ENCODE peak calls at places on chromosomes 12 and 14, in eight cellular contexts. W is GM13976, N is dorsolateral prefrontal cortex, G is RPMI7951, L is COR-L47, F is AG08395, O is NCI-H345, A is breast epithelium. S is an unnamed sample.

GRCh38 chr14:23359722-23360447 is 5.1 kb downstream of the EFS start:
- DNase-seq in W (no peak), N (no peak), G (no peak), L (no peak), F (no peak), O (no peak), A (no peak), S (no peak)

GRCh38 chr12:104477812-104478388 is 21.2 kb downstream of the CHST11 start:
- DNase-seq in W (no peak), N (no peak), G (no peak), L (no peak), F (no peak), O (no peak), A (no peak), S (no peak)

GRCh38 chr12:57416039-57416996 is 14.5 kb downstream of the R3HDM2 start:
- DNase-seq in W (no peak), N (no peak), G (peak), L (no peak), F (peak), O (no peak), A (no peak), S (peak)

GRCh38 chr14:34258318-34258717 is 203.7 kb downstream of the SPTSSA start:
- DNase-seq in W (no peak), N (no peak), G (peak), L (no peak), F (no peak), O (no peak), A (no peak), S (peak)

GRCh38 chr12:130826151-130826801 is 12.8 kb downstream of the STX2 start:
- DNase-seq in W (peak), N (no peak), G (no peak), L (no peak), F (peak), O (peak), A (no peak), S (no peak)

GRCh38 chr14:104138098-104138890 is at the start of gene KIF26A:
- DNase-seq in W (no peak), N (no peak), G (no peak), L (peak), F (no peak), O (peak), A (no peak), S (no peak)

GRCh38 chr14:100846309-100846859 is 20.5 kb downstream of the MEG3 start:
- DNase-seq in W (no peak), N (no peak), G (no peak), L (no peak), F (no peak), O (no peak), A (no peak), S (no peak)

GRCh38 chr12:38588618-38589309 is 272.2 kb downstream of the ALG10B start:
- DNase-seq in W (no peak), N (no peak), G (no peak), L (no peak), F (no peak), O (no peak), A (no peak), S (no peak)

GRCh38 chr12:29309320-29309902 is 71.6 kb downstream of the ERGIC2 start:
- DNase-seq in W (no peak), N (no peak), G (peak), L (no peak), F (peak), O (no peak), A (no peak), S (no peak)

GRCh38 chr12:30548203-30548602 is 147.5 kb downstream of the IPO8 start:
- DNase-seq in W (no peak), N (no peak), G (no peak), L (no peak), F (no peak), O (no peak), A (no peak), S (no peak)

GRCh38 chr12:52645120-52645761 is 6.8 kb downstream of the KRT2 start:
- DNase-seq in W (no peak), N (no peak), G (no peak), L (no peak), F (no peak), O (no peak), A (no peak), S (no peak)

GRCh38 chr14:106459971-106460730 is 933.8 kb downstream of the TMEM121 start:
- DNase-seq in W (peak), N (no peak), G (peak), L (peak), F (no peak), O (peak), A (no peak), S (no peak)

GRCh38 chr12:69779928-69780327 is 41.3 kb downstream of the RAB3IP start:
- DNase-seq in W (peak), N (no peak), G (peak), L (no peak), F (peak), O (no peak), A (no peak), S (peak)

GRCh38 chr12:115013668-115014072 is 329.7 kb upstream of the TBX3 start:
- DNase-seq in W (no peak), N (no peak), G (no peak), L (no peak), F (no peak), O (no peak), A (no peak), S (no peak)

GRCh38 chr12:60394680-60395079 is 798.9 kb downstream of the SLC16A7 start:
- DNase-seq in W (no peak), N (no peak), G (peak), L (no peak), F (peak), O (no peak), A (no peak), S (peak)

GRCh38 chr12:128761305-128761880 is 62.4 kb downstream of the SLC15A4 start:
- DNase-seq in W (no peak), N (no peak), G (no peak), L (no peak), F (no peak), O (no peak), A (no peak), S (no peak)

GRCh38 chr14:88437659-88438058 is 52.2 kb downstream of the SPATA7 start:
- DNase-seq in W (no peak), N (no peak), G (peak), L (peak), F (no peak), O (no peak), A (no peak), S (no peak)

GRCh38 chr14:97710726-97711125 is 913.5 kb downstream of the VRK1 start:
- DNase-seq in W (no peak), N (no peak), G (no peak), L (no peak), F (no peak), O (no peak), A (no peak), S (no peak)

GRCh38 chr14:32254952-32255679 is 52.0 kb upstream of the RNU6-8 start:
- DNase-seq in W (peak), N (peak), G (peak), L (peak), F (peak), O (peak), A (peak), S (peak)

GRCh38 chr12:116294464-116295002 is 17.0 kb upstream of the MED13L start:
- DNase-seq in W (no peak), N (no peak), G (no peak), L (no peak), F (no peak), O (no peak), A (no peak), S (no peak)

GRCh38 chr12:48966177-48966890 is 5.2 kb downstream of the WNT10B start:
- DNase-seq in W (no peak), N (no peak), G (no peak), L (no peak), F (no peak), O (no peak), A (no peak), S (no peak)

GRCh38 chr12:57888407-57889157 is 42.1 kb upstream of the CTDSP2 start:
- DNase-seq in W (no peak), N (peak), G (peak), L (peak), F (peak), O (peak), A (peak), S (peak)

GRCh38 chr14:96949594-96949993 is 152.4 kb downstream of the VRK1 start:
- DNase-seq in W (no peak), N (no peak), G (no peak), L (no peak), F (no peak), O (no peak), A (no peak), S (no peak)

GRCh38 chr12:72465940-72466630 is 193.9 kb downstream of the TRHDE start:
- DNase-seq in W (no peak), N (no peak), G (no peak), L (no peak), F (no peak), O (no peak), A (no peak), S (no peak)

GRCh38 chr14:71720978-71721624 is 211.1 kb upstream of the RGS6 start:
- DNase-seq in W (peak), N (no peak), G (peak), L (peak), F (peak), O (peak), A (no peak), S (peak)

GRCh38 chr12:51025182-51025747 is 919 bp downstream of the SLC11A2 start:
- DNase-seq in W (no peak), N (no peak), G (no peak), L (no peak), F (no peak), O (no peak), A (no peak), S (no peak)

GRCh38 chr12:31029916-31030562 is 43.6 kb upstream of the DDX11 start:
- DNase-seq in W (no peak), N (peak), G (peak), L (no peak), F (no peak), O (no peak), A (no peak), S (no peak)

GRCh38 chr12:105109465-105110212 is 2.1 kb downstream of the WASHC4 start:
- DNase-seq in W (no peak), N (no peak), G (peak), L (no peak), F (no peak), O (no peak), A (no peak), S (no peak)

GRCh38 chr12:116140559-116140958 is 136.9 kb downstream of the MED13L start:
- DNase-seq in W (no peak), N (no peak), G (no peak), L (no peak), F (no peak), O (no peak), A (no peak), S (no peak)

GRCh38 chr12:103498990-103499389 is 3.2 kb upstream of the C12orf42 start:
- DNase-seq in W (peak), N (no peak), G (no peak), L (no peak), F (no peak), O (no peak), A (no peak), S (no peak)

GRCh38 chr12:76588881-76589565 is 29.5 kb upstream of the OSBPL8 start:
- DNase-seq in W (no peak), N (no peak), G (peak), L (no peak), F (peak), O (no peak), A (no peak), S (peak)

GRCh38 chr14:70018713-70019201 is 139.5 kb downstream of the SMOC1 start:
- DNase-seq in W (peak), N (no peak), G (peak), L (no peak), F (no peak), O (no peak), A (peak), S (peak)

S was measured in stromal cell of bone marrow.